ENCODE peak calls at places on chromosomes 5 and 9, in seven cellular contexts. I is thoracic aorta, T is foreskin fibroblast, L is gastrocnemius medialis, Z is DND-41, B is right lobe of liver, V is cardiac muscle cell. A is an unnamed sample.
A peak's percentile ranks its signal among the peaks of the same experiment; 100 is the strongest.

GRCh38 chr9:126980231-126980630 is 65.6 kb downstream of the RALGPS1 start:
- DNase-seq in I (no peak), T (no peak), L (no peak), Z (no peak), B (no peak), V (peak; percentile 58), A (no peak)

GRCh38 chr5:10464173-10464572 is 22.5 kb downstream of the ROPN1L start:
- DNase-seq in I (no peak), T (no peak), L (no peak), Z (no peak), B (no peak), V (no peak), A (no peak)

GRCh38 chr5:96629774-96630173 is 32.4 kb upstream of the CAST start:
- DNase-seq in I (no peak), T (peak; percentile 88), L (peak; percentile 10), Z (no peak), B (no peak), V (peak; percentile 83), A (peak; percentile 61)

GRCh38 chr5:171336486-171337206 is 27.6 kb downstream of the TLX3 start:
- DNase-seq in I (no peak), T (peak; percentile 56), L (no peak), Z (peak; percentile 64), B (no peak), V (peak; percentile 74), A (peak; percentile 11)

GRCh38 chr5:35781181-35781580 is 75.5 kb upstream of the IL7R start:
- DNase-seq in I (no peak), T (no peak), L (no peak), Z (no peak), B (no peak), V (no peak), A (no peak)

GRCh38 chr5:134189031-134189430 is 12.3 kb upstream of the SKP1 start:
- DNase-seq in I (no peak), T (no peak), L (no peak), Z (no peak), B (no peak), V (no peak), A (no peak)

GRCh38 chr9:32879335-32879734 is 96.0 kb downstream of the TMEM215 start:
- DNase-seq in I (no peak), T (no peak), L (no peak), Z (no peak), B (no peak), V (no peak), A (no peak)

GRCh38 chr5:34604119-34604675 is 51.9 kb upstream of the RAI14 start:
- DNase-seq in I (no peak), T (no peak), L (no peak), Z (no peak), B (no peak), V (no peak), A (no peak)

GRCh38 chr9:37415011-37415719 is 7.3 kb upstream of the GRHPR start:
- DNase-seq in I (no peak), T (peak; percentile 65), L (no peak), Z (peak; percentile 79), B (peak; percentile 88), V (peak; percentile 78), A (peak; percentile 39)

GRCh38 chr5:66669862-66670195 is 73.6 kb downstream of the MAST4 start:
- DNase-seq in I (no peak), T (no peak), L (no peak), Z (no peak), B (no peak), V (no peak), A (no peak)

GRCh38 chr9:84439253-84439652 is 98.7 kb upstream of the SLC28A3 start:
- DNase-seq in I (no peak), T (no peak), L (no peak), Z (no peak), B (no peak), V (peak; percentile 52), A (no peak)

GRCh38 chr9:36092509-36093215 is 43.9 kb upstream of the GLIPR2 start:
- DNase-seq in I (no peak), T (no peak), L (no peak), Z (peak; percentile 17), B (no peak), V (no peak), A (no peak)

GRCh38 chr5:173988554-173989431 is at the start of gene C5orf47:
- DNase-seq in I (no peak), T (no peak), L (no peak), Z (no peak), B (no peak), V (no peak), A (no peak)

GRCh38 chr5:173981362-173981761 is 7.6 kb upstream of the C5orf47 start:
- DNase-seq in I (no peak), T (no peak), L (no peak), Z (no peak), B (no peak), V (no peak), A (no peak)

GRCh38 chr5:173989432-173990082 is 587 bp downstream of the C5orf47 start:
- DNase-seq in I (no peak), T (no peak), L (no peak), Z (no peak), B (no peak), V (no peak), A (no peak)

GRCh38 chr5:173984218-173984617 is 4.8 kb upstream of the C5orf47 start:
- DNase-seq in I (no peak), T (no peak), L (no peak), Z (no peak), B (no peak), V (peak; percentile 36), A (no peak)
- TF ChIP-seq CTCF in I (no peak), T (peak; percentile 45), L (peak; percentile 34), Z (peak; percentile 32), B (peak; percentile 43), V (peak; percentile 47), A (peak; percentile 36)

GRCh38 chr5:128234928-128235641 is 151.5 kb downstream of the SLC12A2 start:
- DNase-seq in I (no peak), T (no peak), L (no peak), Z (no peak), B (no peak), V (no peak), A (no peak)
- H3K4me3 ChIP-seq in I (no peak overlapping the region), T (no peak overlapping the region), L (no peak overlapping the region), Z (no peak overlapping the region), B (no peak overlapping the region), V (no peak overlapping the region), A (no peak overlapping the region)

GRCh38 chr9:6669881-6670280 is 24.4 kb upstream of the GLDC start:
- DNase-seq in I (no peak), T (no peak), L (no peak), Z (no peak), B (no peak), V (no peak), A (no peak)

GRCh38 chr9:6667080-6667479 is 21.6 kb upstream of the GLDC start:
- DNase-seq in I (no peak), T (no peak), L (no peak), Z (no peak), B (no peak), V (no peak), A (no peak)

GRCh38 chr9:6671416-6671815 is 25.9 kb upstream of the GLDC start:
- DNase-seq in I (no peak), T (no peak), L (no peak), Z (no peak), B (peak; percentile 65), V (no peak), A (no peak)

GRCh38 chr9:6664204-6664683 is 18.7 kb upstream of the GLDC start:
- DNase-seq in I (no peak), T (no peak), L (no peak), Z (no peak), B (peak; percentile 48), V (no peak), A (no peak)

DNA sequence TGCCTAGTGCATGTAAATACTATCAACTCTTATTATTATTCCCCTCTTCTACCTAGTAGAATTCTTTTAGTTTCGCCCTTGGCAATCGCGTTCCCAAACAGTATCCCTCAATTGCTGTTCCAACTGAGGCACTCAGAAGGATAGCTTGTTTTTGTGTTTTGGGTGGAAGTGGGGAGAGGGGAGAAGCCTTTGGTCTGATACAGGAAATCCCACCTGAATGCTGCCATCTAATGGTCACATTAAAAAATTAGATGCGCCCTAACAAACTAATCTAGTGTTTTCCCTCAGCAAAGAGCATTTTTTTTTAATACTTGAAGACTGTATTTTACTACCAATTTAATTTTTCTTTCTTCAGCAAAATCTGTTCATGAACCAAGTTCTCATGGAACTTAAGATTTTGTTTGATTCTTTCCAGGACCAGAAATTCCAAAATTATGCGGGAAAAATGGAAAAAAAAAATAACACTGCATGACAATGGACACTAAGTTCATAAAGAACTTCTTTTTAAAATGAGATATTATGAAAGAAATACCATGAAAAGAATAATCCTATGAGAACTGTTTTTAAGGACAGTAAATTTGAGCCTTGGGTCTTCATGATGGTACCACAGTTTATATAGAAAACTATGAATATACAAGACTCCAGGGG is 22.2 kb upstream of the GLDC start:
- DNase-seq in I (no peak), T (peak; percentile 12), L (no peak), Z (peak; percentile 20), B (no peak), V (peak; percentile 54), A (no peak)
- TF ChIP-seq CTCF in I (peak; percentile 21), T (peak; percentile 51), L (peak; percentile 43), Z (peak; percentile 64), B (peak; percentile 59), V (peak; percentile 51), A (peak; percentile 49)

DNA sequence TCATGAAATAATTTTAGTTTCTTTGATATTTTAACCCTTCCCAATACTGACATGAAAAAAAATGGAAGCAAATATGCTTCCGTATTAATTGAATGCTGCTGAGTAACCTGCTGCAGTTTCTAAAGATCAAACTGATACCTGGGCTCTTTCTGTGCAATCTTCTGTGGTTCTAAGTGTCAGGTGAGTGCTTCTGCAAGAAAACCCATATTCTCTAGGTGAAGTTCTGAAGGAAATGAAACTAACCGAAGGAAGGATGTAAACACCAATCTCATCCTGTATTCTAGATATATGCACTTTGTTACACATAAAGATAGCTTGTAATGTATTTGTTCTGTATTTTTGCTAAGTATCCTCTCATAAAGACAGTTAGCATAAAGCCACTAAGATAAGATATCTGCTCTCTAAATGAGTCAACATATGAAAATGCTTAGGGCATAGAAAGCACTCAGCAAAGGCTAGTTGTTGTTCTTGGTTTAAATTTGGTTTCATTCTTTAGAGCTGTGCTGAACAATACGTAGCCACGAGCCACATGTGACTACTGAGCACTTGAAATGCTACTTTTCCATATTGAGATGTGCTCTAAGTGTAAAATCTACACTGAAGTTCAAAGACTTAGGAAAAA is 52.0 kb downstream of the ITGA2 start:
- DNase-seq in I (no peak), T (no peak), L (no peak), Z (no peak), B (no peak), V (peak; percentile 68), A (no peak)
- H3K4me3 ChIP-seq in I (peak overlapping the region; percentile 22), T (no peak overlapping the region), L (no peak overlapping the region), Z (no peak overlapping the region), B (no peak overlapping the region), V (no peak overlapping the region), A (no peak overlapping the region)

GRCh38 chr5:143402464-143403356 is 776 bp downstream of the NR3C1 start:
- DNase-seq in I (peak; percentile 12), T (peak; percentile 23), L (peak; percentile 70), Z (peak; percentile 63), B (peak; percentile 82), V (peak; percentile 56), A (no peak)
- TF ChIP-seq CTCF in I (no peak), T (no peak), L (no peak), Z (peak; percentile 20), B (no peak), V (no peak), A (no peak)

DNA sequence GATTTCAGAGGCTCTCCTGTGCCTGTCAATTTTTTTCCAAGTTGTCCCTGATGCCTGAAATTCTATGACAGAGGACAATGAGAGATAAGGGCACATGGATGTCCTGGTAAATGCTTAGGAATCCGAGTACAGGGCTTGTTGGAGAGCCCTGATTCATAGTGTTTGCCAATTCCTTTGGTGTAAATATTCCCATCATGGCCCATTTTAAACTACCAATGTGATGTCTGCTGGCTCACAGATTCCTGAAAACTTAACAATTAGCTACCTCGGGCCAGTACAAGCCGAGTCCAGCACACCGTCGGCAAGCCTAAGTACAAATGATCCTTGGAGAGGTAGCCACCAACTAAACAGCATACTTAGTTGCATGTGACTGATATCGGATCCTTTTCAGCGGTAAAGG is 3.5 kb downstream of the ITK start:
- DNase-seq in I (no peak), T (no peak), L (no peak), Z (no peak), B (no peak), V (no peak), A (no peak)
- H3K4me3 ChIP-seq in I (no peak overlapping the region), T (no peak overlapping the region), L (no peak overlapping the region), Z (no peak overlapping the region), B (no peak overlapping the region), V (no peak overlapping the region), A (no peak overlapping the region)